ENCODE peak calls at places on chromosomes 11 and 22, in seven cellular contexts. One of them, this sample, is unnamed.

GRCh38 chr11:36436589-36436988 is 73.5 kb downstream of the TRAF6 start:
- DNase-seq in Daoy: no peak
- DNase-seq in HS-5: no peak
- DNase-seq in NCI-H82: no peak
- DNase-seq in OCI-LY7: no peak
- DNase-seq in cerebellar cortex: no peak
- DNase-seq in BJ: no peak
- DNase-seq in this sample: no peak

GRCh38 chr22:44037519-44038370 is 13.6 kb downstream of the PARVB start:
- DNase-seq in Daoy: peak; percentile 91
- DNase-seq in HS-5: peak; percentile 86
- DNase-seq in NCI-H82: peak; percentile 12
- DNase-seq in OCI-LY7: no peak
- DNase-seq in cerebellar cortex: no peak
- DNase-seq in BJ: peak; percentile 88
- DNase-seq in this sample: peak; percentile 94

GRCh38 chr11:50098186-50098725 is 65.6 kb downstream of the OR4C45 start:
- DNase-seq in Daoy: no peak
- DNase-seq in HS-5: no peak
- DNase-seq in NCI-H82: peak; percentile 95
- DNase-seq in OCI-LY7: no peak
- DNase-seq in cerebellar cortex: no peak
- DNase-seq in BJ: no peak
- DNase-seq in this sample: no peak

GRCh38 chr22:29706991-29707390 is 12.8 kb upstream of the CABP7 start:
- DNase-seq in Daoy: no peak
- DNase-seq in HS-5: no peak
- DNase-seq in NCI-H82: peak; percentile 68
- DNase-seq in OCI-LY7: no peak
- DNase-seq in cerebellar cortex: no peak
- DNase-seq in BJ: no peak
- DNase-seq in this sample: no peak

GRCh38 chr11:106943089-106943488 is 75.2 kb downstream of the GUCY1A2 start:
- DNase-seq in Daoy: no peak
- DNase-seq in HS-5: no peak
- DNase-seq in NCI-H82: no peak
- DNase-seq in OCI-LY7: no peak
- DNase-seq in cerebellar cortex: no peak
- DNase-seq in BJ: no peak
- DNase-seq in this sample: no peak

GRCh38 chr11:3037041-3037944 is 19.9 kb downstream of the CARS1 start:
- DNase-seq in Daoy: peak; percentile 72
- DNase-seq in HS-5: no peak
- DNase-seq in NCI-H82: peak; percentile 81
- DNase-seq in OCI-LY7: peak; percentile 66
- DNase-seq in cerebellar cortex: peak; percentile 62
- DNase-seq in BJ: no peak
- DNase-seq in this sample: peak; percentile 64

GRCh38 chr11:17403977-17404759 is 15.7 kb upstream of the KCNJ11 start:
- DNase-seq in Daoy: peak; percentile 86
- DNase-seq in HS-5: peak; percentile 20
- DNase-seq in NCI-H82: no peak
- DNase-seq in OCI-LY7: peak; percentile 27
- DNase-seq in cerebellar cortex: no peak
- DNase-seq in BJ: no peak
- DNase-seq in this sample: no peak

GRCh38 chr11:36363361-36364272 is 67.5 kb downstream of the PRR5L start:
- DNase-seq in Daoy: peak; percentile 55
- DNase-seq in HS-5: no peak
- DNase-seq in NCI-H82: no peak
- DNase-seq in OCI-LY7: peak; percentile 40
- DNase-seq in cerebellar cortex: no peak
- DNase-seq in BJ: no peak
- DNase-seq in this sample: peak; percentile 77

GRCh38 chr11:124070906-124071621 is 29.9 kb upstream of the OR10G7 start:
- DNase-seq in Daoy: peak; percentile 72
- DNase-seq in HS-5: peak; percentile 43
- DNase-seq in NCI-H82: peak; percentile 78
- DNase-seq in OCI-LY7: peak; percentile 69
- DNase-seq in cerebellar cortex: peak; percentile 68
- DNase-seq in BJ: peak; percentile 22
- DNase-seq in this sample: peak; percentile 49

GRCh38 chr22:19579880-19580279 is 55.7 kb upstream of the CLDN5 start:
- DNase-seq in Daoy: peak; percentile 19
- DNase-seq in HS-5: no peak
- DNase-seq in NCI-H82: no peak
- DNase-seq in OCI-LY7: peak; percentile 57
- DNase-seq in cerebellar cortex: no peak
- DNase-seq in BJ: no peak
- DNase-seq in this sample: no peak

GRCh38 chr11:12329797-12330196 is 47.6 kb upstream of the PARVA start:
- DNase-seq in Daoy: no peak
- DNase-seq in HS-5: no peak
- DNase-seq in NCI-H82: peak; percentile 9
- DNase-seq in OCI-LY7: no peak
- DNase-seq in cerebellar cortex: no peak
- DNase-seq in BJ: peak; percentile 19
- DNase-seq in this sample: no peak

GRCh38 chr11:70080763-70081162 is 2.6 kb downstream of the ANO1 start:
- DNase-seq in Daoy: peak; percentile 77
- DNase-seq in HS-5: no peak
- DNase-seq in NCI-H82: no peak
- DNase-seq in OCI-LY7: no peak
- DNase-seq in cerebellar cortex: no peak
- DNase-seq in BJ: no peak
- DNase-seq in this sample: peak; percentile 93

GRCh38 chr11:65646288-65646734 is 8.4 kb downstream of the SIPA1 start:
- DNase-seq in Daoy: no peak
- DNase-seq in HS-5: no peak
- DNase-seq in NCI-H82: no peak
- DNase-seq in OCI-LY7: no peak
- DNase-seq in cerebellar cortex: no peak
- DNase-seq in BJ: no peak
- DNase-seq in this sample: no peak

GRCh38 chr11:69002743-69003231 is 10.3 kb downstream of the MRGPRF start:
- DNase-seq in Daoy: no peak
- DNase-seq in HS-5: no peak
- DNase-seq in NCI-H82: no peak
- DNase-seq in OCI-LY7: no peak
- DNase-seq in cerebellar cortex: no peak
- DNase-seq in BJ: no peak
- DNase-seq in this sample: no peak

GRCh38 chr11:133955945-133956421 is 785 bp downstream of the IGSF9B start:
- DNase-seq in Daoy: no peak
- DNase-seq in HS-5: no peak
- DNase-seq in NCI-H82: peak; percentile 28
- DNase-seq in OCI-LY7: no peak
- DNase-seq in cerebellar cortex: no peak
- DNase-seq in BJ: no peak
- DNase-seq in this sample: no peak

GRCh38 chr22:42026705-42027104 is 28.1 kb downstream of the WBP2NL start:
- DNase-seq in Daoy: no peak
- DNase-seq in HS-5: no peak
- DNase-seq in NCI-H82: no peak
- DNase-seq in OCI-LY7: no peak
- DNase-seq in cerebellar cortex: no peak
- DNase-seq in BJ: no peak
- DNase-seq in this sample: no peak

GRCh38 chr11:6570691-6571427 is 32.6 kb downstream of the RRP8 start:
- DNase-seq in Daoy: no peak
- DNase-seq in HS-5: no peak
- DNase-seq in NCI-H82: no peak
- DNase-seq in OCI-LY7: no peak
- DNase-seq in cerebellar cortex: no peak
- DNase-seq in BJ: no peak
- DNase-seq in this sample: no peak

GRCh38 chr11:70471254-70471653 is 72.9 kb downstream of the CTTN start:
- DNase-seq in Daoy: peak; percentile 50
- DNase-seq in HS-5: no peak
- DNase-seq in NCI-H82: peak; percentile 55
- DNase-seq in OCI-LY7: peak; percentile 47
- DNase-seq in cerebellar cortex: peak; percentile 31
- DNase-seq in BJ: no peak
- DNase-seq in this sample: no peak

GRCh38 chr11:121723261-121723741 is 270.5 kb upstream of the SORL1-AS1 start:
- DNase-seq in Daoy: no peak
- DNase-seq in HS-5: no peak
- DNase-seq in NCI-H82: no peak
- DNase-seq in OCI-LY7: no peak
- DNase-seq in cerebellar cortex: no peak
- DNase-seq in BJ: no peak
- DNase-seq in this sample: no peak

GRCh38 chr22:29797351-29797750 is 30.2 kb downstream of the UQCR10 start:
- DNase-seq in Daoy: no peak
- DNase-seq in HS-5: no peak
- DNase-seq in NCI-H82: no peak
- DNase-seq in OCI-LY7: peak; percentile 55
- DNase-seq in cerebellar cortex: no peak
- DNase-seq in BJ: no peak
- DNase-seq in this sample: no peak

GRCh38 chr11:26134481-26135355 is 197.2 kb upstream of the ANO3 start:
- DNase-seq in Daoy: no peak
- DNase-seq in HS-5: no peak
- DNase-seq in NCI-H82: peak; percentile 67
- DNase-seq in OCI-LY7: peak; percentile 72
- DNase-seq in cerebellar cortex: peak; percentile 61
- DNase-seq in BJ: no peak
- DNase-seq in this sample: peak; percentile 56

GRCh38 chr22:21641417-21641794 is 696 bp upstream of the SDF2L1 start:
- DNase-seq in Daoy: peak; percentile 60
- DNase-seq in HS-5: no peak
- DNase-seq in NCI-H82: peak; percentile 67
- DNase-seq in OCI-LY7: no peak
- DNase-seq in cerebellar cortex: peak; percentile 73
- DNase-seq in BJ: no peak
- DNase-seq in this sample: no peak

GRCh38 chr11:120215634-120216033 is 4.8 kb downstream of the OAF start:
- DNase-seq in Daoy: peak; percentile 51
- DNase-seq in HS-5: no peak
- DNase-seq in NCI-H82: no peak
- DNase-seq in OCI-LY7: no peak
- DNase-seq in cerebellar cortex: no peak
- DNase-seq in BJ: no peak
- DNase-seq in this sample: no peak

GRCh38 chr11:102990145-102990544 is 34.6 kb upstream of the MMP13 start:
- DNase-seq in Daoy: no peak
- DNase-seq in HS-5: no peak
- DNase-seq in NCI-H82: no peak
- DNase-seq in OCI-LY7: no peak
- DNase-seq in cerebellar cortex: no peak
- DNase-seq in BJ: no peak
- DNase-seq in this sample: no peak